ENCODE peak calls at places on chromosomes 16 and 17, in five cellular contexts. W is CD4-positive, alpha-beta T cell; Z is CD4-positive, alpha-beta memory T cell; Y is tibial nerve; U is heart right ventricle. P is an unnamed sample.

GRCh38 chr17:68598074-68598473 is 3.1 kb downstream of the FAM20A start:
- DNase-seq in U (no peak), Y (no peak), Z (no peak), W (no peak), P (no peak)

GRCh38 chr17:12415031-12415430 is 250.7 kb upstream of the MYOCD start:
- DNase-seq in U (no peak), Y (no peak), W (no peak), Z (no peak), P (no peak)

GRCh38 chr17:7837375-7838290 is 3.6 kb downstream of the KDM6B start:
- DNase-seq in U (no peak), Z (no peak), W (no peak), Y (no peak), P (no peak)

GRCh38 chr16:56946767-56947603 is 14.8 kb upstream of the CETP start:
- DNase-seq in U (no peak), Z (no peak), Y (no peak), W (no peak), P (no peak)

GRCh38 chr17:82882715-82883446 is 43.1 kb upstream of the ZNF750 start:
- DNase-seq in Y (no peak), Z (peak; percentile 83), U (no peak), W (peak; percentile 88), P (no peak)

GRCh38 chr17:38745545-38745944 is 2.6 kb downstream of the PCGF2 start:
- DNase-seq in W (no peak), U (no peak), Y (peak; percentile 31), Z (no peak), P (no peak)

GRCh38 chr16:14405611-14406537 is 224.2 kb downstream of the PARN start:
- DNase-seq in Y (no peak), W (no peak), Z (no peak), U (no peak), P (no peak)

GRCh38 chr17:20116683-20117309 is 107.6 kb downstream of the SPECC1 start:
- DNase-seq in Y (peak; percentile 86), W (peak; percentile 48), U (peak; percentile 55), Z (peak; percentile 59), P (peak; percentile 47)

GRCh38 chr16:74611721-74612120 is 4.8 kb upstream of the GLG1 start:
- DNase-seq in U (no peak), Y (no peak), W (no peak), Z (no peak), P (no peak)

GRCh38 chr16:2963074-2963610 is 933 bp upstream of the KREMEN2 start:
- DNase-seq in Y (no peak), U (no peak), W (no peak), Z (peak; percentile 23), P (no peak)

GRCh38 chr17:21466550-21466949 is 90.4 kb downstream of the KCNJ12 start:
- DNase-seq in W (no peak), Z (no peak), U (no peak), Y (no peak), P (no peak)

GRCh38 chr16:8644513-8645140 is 23.1 kb downstream of the METTL22 start:
- DNase-seq in Y (peak; percentile 21), U (peak; percentile 21), Z (peak; percentile 3), W (no peak), P (no peak)

GRCh38 chr17:545156-545555 is 169.5 kb downstream of the VPS53 start:
- DNase-seq in Y (no peak), Z (no peak), W (no peak), U (no peak), P (no peak)

GRCh38 chr16:53456625-53457024 is 22.4 kb downstream of the RBL2 start:
- DNase-seq in U (no peak), Z (peak; percentile 86), W (peak; percentile 50), Y (no peak), P (no peak)

GRCh38 chr16:19393226-19394074 is 24.2 kb upstream of the TMC5 start:
- DNase-seq in U (no peak), Z (no peak), W (no peak), Y (no peak), P (no peak)

GRCh38 chr16:12290868-12291267 is 314.3 kb downstream of the SNX29 start:
- DNase-seq in W (no peak), Z (no peak), Y (no peak), U (no peak), P (no peak)

GRCh38 chr16:9007177-9007794 is 43.6 kb upstream of the USP7 start:
- DNase-seq in Z (no peak), Y (no peak), U (no peak), W (no peak), P (no peak)

GRCh38 chr17:83183150-83183820 is 103.9 kb downstream of the METRNL start:
- DNase-seq in U (no peak), Z (no peak), W (no peak), Y (peak; percentile 4), P (no peak)

GRCh38 chr16:80804061-80804450 is 342 bp downstream of the CDYL2 start:
- DNase-seq in U (peak; percentile 34), Y (no peak), W (peak; percentile 49), Z (peak; percentile 57), P (peak; percentile 37)

GRCh38 chr17:18368948-18369347 is 5.6 kb upstream of the SHMT1 start:
- DNase-seq in W (no peak), Y (no peak), U (no peak), Z (no peak), P (no peak)

GRCh38 chr17:4006165-4006589 is 41.9 kb upstream of the ATP2A3 start:
- DNase-seq in W (no peak), Z (no peak), U (no peak), Y (no peak), P (no peak)

GRCh38 chr17:44134752-44135568 is 6.8 kb upstream of the HROB start:
- DNase-seq in Y (no peak), W (no peak), U (no peak), Z (no peak), P (no peak)

GRCh38 chr17:496761-497586 is 144.4 kb upstream of the RPH3AL start:
- DNase-seq in Z (no peak), W (no peak), Y (no peak), U (no peak), P (no peak)

GRCh38 chr17:4625181-4625601 is 16.3 kb downstream of the ALOX15 start:
- DNase-seq in U (no peak), W (no peak), Z (no peak), Y (no peak), P (no peak)

GRCh38 chr17:8161289-8162231 is 1.2 kb downstream of the VAMP2 start:
- DNase-seq in U (no peak), W (no peak), Y (peak; percentile 12), Z (peak; percentile 20), P (no peak)

GRCh38 chr17:55513885-55514590 is 2.8 kb upstream of the SMIM36 start:
- DNase-seq in Y (peak; percentile 93), Z (peak; percentile 54), W (peak; percentile 36), U (peak; percentile 74), P (no peak)

GRCh38 chr17:2396568-2397246 is 4.2 kb downstream of the MNT start:
- DNase-seq in Z (no peak), U (peak; percentile 96), Y (peak; percentile 82), W (no peak), P (peak; percentile 87)

GRCh38 chr16:79560923-79561322 is 39.6 kb downstream of the MAF start:
- DNase-seq in Z (no peak), Y (no peak), U (no peak), W (no peak), P (no peak)

GRCh38 chr17:13568746-13569739 is 32.7 kb downstream of the HS3ST3A1 start:
- DNase-seq in Y (no peak), W (no peak), U (peak; percentile 6), Z (no peak), P (no peak)

GRCh38 chr16:4320030-4320429 is 4.2 kb downstream of the GLIS2 start:
- DNase-seq in Y (no peak), W (no peak), U (no peak), Z (no peak), P (no peak)

GRCh38 chr16:56776562-56776961 is 46.6 kb downstream of the NUP93 start:
- DNase-seq in W (no peak), U (no peak), Z (no peak), Y (no peak), P (no peak)

GRCh38 chr16:81189100-81189664 is 49.3 kb upstream of the BCO1 start:
- DNase-seq in U (peak; percentile 67), Y (peak; percentile 85), W (no peak), Z (no peak), P (no peak)

GRCh38 chr17:16928406-16929280 is 43.3 kb downstream of the TNFRSF13B start:
- DNase-seq in W (no peak), U (no peak), Z (no peak), Y (no peak), P (no peak)

DNA sequence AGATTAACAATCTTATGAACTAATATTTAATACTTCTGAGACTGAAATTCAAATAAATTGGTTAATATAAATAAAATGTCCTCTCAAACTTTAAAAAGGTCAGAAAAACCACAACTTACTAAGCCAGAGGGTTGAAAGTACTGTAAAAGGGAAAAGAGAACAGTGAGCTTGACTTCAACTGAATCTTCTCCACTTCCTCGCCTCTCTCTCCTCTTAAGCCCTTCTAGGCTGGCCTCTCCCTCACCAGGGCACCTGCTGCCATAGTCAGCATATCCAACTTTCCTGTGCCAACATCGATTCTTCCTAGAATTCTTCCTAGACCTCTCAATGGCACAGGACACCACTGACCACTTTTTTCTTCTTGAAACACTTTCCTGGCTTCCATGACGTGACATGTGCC is 19.4 kb downstream of the GNA13 start:
- DNase-seq in W (no peak), Z (no peak), U (no peak), Y (no peak), P (no peak)
- H3K27ac ChIP-seq in W (no peak overlapping the region), Z (peak overlapping the region; percentile 22), U (no peak overlapping the region), Y (no peak overlapping the region), P (no peak overlapping the region)

GRCh38 chr17:49638818-49639217 is 39.1 kb downstream of the SPOP start:
- DNase-seq in U (peak; percentile 26), Y (no peak), W (no peak), Z (no peak), P (no peak)

GRCh38 chr17:49637050-49637449 is 40.8 kb downstream of the SPOP start:
- DNase-seq in U (no peak), Z (no peak), W (no peak), Y (no peak), P (no peak)

GRCh38 chr17:49637739-49638138 is 40.2 kb downstream of the SPOP start:
- DNase-seq in U (no peak), Z (no peak), Y (no peak), W (no peak), P (no peak)

GRCh38 chr17:49645654-49646053 is 32.2 kb downstream of the SPOP start:
- DNase-seq in U (no peak), W (no peak), Y (no peak), Z (no peak), P (no peak)

GRCh38 chr17:49640556-49640955 is 37.3 kb downstream of the SPOP start:
- DNase-seq in W (no peak), U (no peak), Y (no peak), Z (no peak), P (no peak)
- H3K27ac ChIP-seq in W (no peak overlapping the region), U (no peak overlapping the region), Y (no peak overlapping the region), Z (no peak overlapping the region), P (no peak overlapping the region)

GRCh38 chr17:73625975-73626706 is 18.1 kb downstream of the SDK2 start:
- DNase-seq in W (no peak), U (peak; percentile 42), Z (no peak), Y (no peak), P (no peak)
- H3K27ac ChIP-seq in W (no peak overlapping the region), U (no peak overlapping the region), Z (no peak overlapping the region), Y (peak overlapping the region; percentile 44), P (no peak overlapping the region)

DNA sequence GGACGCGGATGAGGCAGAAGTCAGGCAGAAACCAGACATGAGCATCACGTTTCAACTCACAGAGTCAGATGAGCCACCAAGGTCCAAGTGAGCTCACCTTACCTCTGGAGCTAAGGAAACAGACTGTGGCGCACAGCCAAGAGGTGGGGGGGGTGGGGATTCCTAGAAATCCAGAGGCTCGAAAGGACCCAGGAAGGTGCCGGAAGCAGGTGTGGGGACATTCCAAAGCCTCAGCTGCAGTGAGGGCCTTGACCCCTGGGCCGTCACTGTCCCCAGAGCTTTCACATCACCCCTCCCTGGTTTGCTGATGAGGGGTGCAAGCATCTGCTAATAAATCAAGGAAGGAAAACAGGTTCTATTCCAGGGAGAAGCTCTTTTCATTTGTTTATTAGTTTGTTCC is 29.3 kb upstream of the RCVRN start:
- DNase-seq in Z (no peak), U (no peak), Y (no peak), W (no peak), P (no peak)
- H3K27ac ChIP-seq in Z (no peak overlapping the region), U (no peak overlapping the region), Y (no peak overlapping the region), W (no peak overlapping the region), P (no peak overlapping the region)